ENCODE peak calls at places on chromosomes 3 and 15, in ten cellular contexts. O, U, B, C, H, P, L, Y, W and M are unnamed samples.

GRCh38 chr15:63461230-63461629 is 43.2 kb upstream of the USP3 start:
- DNase-seq in L (no peak), Y (no peak), W (no peak), O (no peak), P (no peak), H (no peak), U (peak), B (no peak), C (no peak), M (no peak)

GRCh38 chr3:158420654-158421396 is 150.2 kb upstream of the MLF1 start:
- DNase-seq in L (no peak), W (no peak), B (no peak), O (no peak), C (no peak), H (no peak), Y (peak), U (no peak), P (peak), M (peak)

GRCh38 chr3:148330486-148330885 is 367.2 kb upstream of the AGTR1 start:
- DNase-seq in Y (no peak), L (no peak), B (no peak), H (no peak), W (no peak), O (no peak), U (no peak), P (no peak), C (no peak), M (no peak)

GRCh38 chr3:11774296-11774877 is 72.3 kb downstream of the TAMM41 start:
- DNase-seq in W (peak), Y (peak), C (no peak), U (peak), B (no peak), H (peak), L (no peak), P (peak), O (no peak), M (peak)

GRCh38 chr15:68054658-68055223 is 626 bp downstream of the PIAS1 start:
- DNase-seq in L (no peak), Y (peak), B (peak), P (peak), H (peak), W (peak), C (no peak), O (no peak), U (peak), M (peak)

GRCh38 chr15:77998592-77998991 is 78.9 kb downstream of the TBC1D2B start:
- DNase-seq in P (no peak), B (no peak), U (no peak), C (no peak), Y (no peak), W (no peak), H (no peak), O (no peak), L (no peak), M (no peak)

GRCh38 chr3:70811880-70812279 is 499.4 kb upstream of the MDFIC2 start:
- DNase-seq in B (no peak), Y (peak), U (no peak), W (no peak), P (peak), H (no peak), L (no peak), O (no peak), C (no peak), M (peak)

GRCh38 chr3:143536817-143537535 is 311.3 kb downstream of the SLC9A9 start:
- DNase-seq in O (no peak), U (no peak), Y (no peak), C (no peak), L (no peak), H (no peak), B (no peak), P (peak), W (no peak), M (no peak)

GRCh38 chr15:74340139-74340538 is 27.3 kb downstream of the CYP11A1 start:
- DNase-seq in Y (no peak), L (no peak), W (no peak), H (no peak), U (no peak), P (peak), B (no peak), O (no peak), C (no peak), M (peak)

GRCh38 chr3:52817221-52817620 is 13.3 kb downstream of the ITIH4 start:
- DNase-seq in W (no peak), B (no peak), L (no peak), Y (no peak), H (no peak), U (no peak), P (peak), C (no peak), O (no peak), M (no peak)

GRCh38 chr3:168094877-168095610 is 680 bp downstream of the GOLIM4 start:
- DNase-seq in O (peak), U (peak), P (peak), H (peak), B (peak), W (peak), Y (peak), L (peak), C (no peak), M (peak)

GRCh38 chr15:62483817-62484216 is 318.7 kb upstream of the C2CD4B start:
- DNase-seq in B (no peak), U (no peak), Y (no peak), W (no peak), C (no peak), P (peak), H (no peak), L (no peak), O (no peak), M (peak)

GRCh38 chr15:78075490-78076230 is 1.9 kb downstream of the TBC1D2B start:
- DNase-seq in C (no peak), L (no peak), B (no peak), W (peak), O (no peak), P (peak), U (peak), H (peak), Y (peak), M (peak)

GRCh38 chr15:41932101-41932500 is 38.2 kb upstream of the SPTBN5 start:
- DNase-seq in P (no peak), W (no peak), H (no peak), O (no peak), B (no peak), C (no peak), U (no peak), L (no peak), Y (no peak), M (no peak)

GRCh38 chr15:20340331-20340811 is 201.2 kb downstream of the GOLGA6L6 start:
- DNase-seq in U (no peak), L (no peak), O (no peak), H (peak), P (no peak), B (peak), Y (no peak), C (no peak), W (peak), M (peak)

GRCh38 chr3:55143928-55144671 is 216.2 kb upstream of the LRTM1 start:
- DNase-seq in W (no peak), L (no peak), H (no peak), U (no peak), P (peak), B (no peak), O (no peak), Y (no peak), C (no peak), M (no peak)

GRCh38 chr3:34012102-34012461 is 213.7 kb downstream of the PDCD6IP start:
- DNase-seq in P (peak), O (peak), C (no peak), H (no peak), W (peak), U (peak), Y (peak), B (no peak), L (no peak), M (peak)

GRCh38 chr3:164940737-164941136 is 137.6 kb downstream of the SI start:
- DNase-seq in U (no peak), O (no peak), P (no peak), L (no peak), C (no peak), H (no peak), Y (peak), W (no peak), B (no peak), M (peak)

GRCh38 chr15:90860450-90860849 is 7.9 kb upstream of the FURIN start:
- DNase-seq in B (no peak), O (no peak), Y (no peak), L (no peak), U (no peak), C (no peak), H (peak), P (no peak), W (no peak), M (no peak)